ENCODE peak calls at places on chromosome 12, in four cellular contexts. T is choroid plexus epithelial cell, B is renal cortical epithelial cell, Y is left ventricle myocardium inferior. G is an unnamed sample.

GRCh38 chr12:59603735-59604134 is 7.9 kb downstream of the SLC16A7 start:
- DNase-seq in T (no peak), B (no peak), Y (no peak), G (no peak)

GRCh38 chr12:20451759-20452158 is 83.4 kb downstream of the PDE3A start:
- DNase-seq in T (peak), B (peak), Y (no peak), G (no peak)

GRCh38 chr12:74317078-74317581 is 220.5 kb upstream of the ATXN7L3B start:
- DNase-seq in T (peak), B (peak), Y (peak), G (no peak)

GRCh38 chr12:107127482-107128185 is 34.3 kb upstream of the CRY1 start:
- DNase-seq in T (no peak), B (no peak), Y (no peak), G (no peak)

GRCh38 chr12:79911889-79912656 is 22.8 kb downstream of the PPP1R12A start:
- DNase-seq in T (peak), B (peak), Y (no peak), G (no peak)

GRCh38 chr12:64147860-64148259 is 74.2 kb downstream of the KICS2 start:
- DNase-seq in T (no peak), B (peak), Y (no peak), G (no peak)

GRCh38 chr12:128337456-128338160 is 70.6 kb downstream of the TMEM132C start:
- DNase-seq in T (no peak), B (no peak), Y (no peak), G (no peak)

GRCh38 chr12:117853600-117853999 is 115.2 kb downstream of the KSR2 start:
- DNase-seq in T (no peak), B (peak), Y (no peak), G (no peak)

GRCh38 chr12:89135976-89136634 is 216.2 kb downstream of the DUSP6 start:
- DNase-seq in T (no peak), B (peak), Y (no peak), G (no peak)

GRCh38 chr12:77895699-77896098 is 65.0 kb downstream of the NAV3 start:
- DNase-seq in T (no peak), B (no peak), Y (no peak), G (no peak)

GRCh38 chr12:131860472-131861260 is 32.5 kb downstream of the MMP17 start:
- DNase-seq in T (peak), B (peak), Y (peak), G (no peak)

GRCh38 chr12:63980211-63980610 is 135.7 kb downstream of the SRGAP1 start:
- DNase-seq in T (no peak), B (peak), Y (no peak), G (no peak)

GRCh38 chr12:53743277-53744129 is 8.3 kb downstream of the CISTR start:
- DNase-seq in T (peak), B (peak), Y (no peak), G (peak)

GRCh38 chr12:104720346-104721064 is 237.6 kb downstream of the SLC41A2 start:
- DNase-seq in T (peak), B (no peak), Y (no peak), G (peak)

GRCh38 chr12:76942276-76942675 is 63.5 kb upstream of the CSRP2 start:
- DNase-seq in T (no peak), B (peak), Y (no peak), G (no peak)

GRCh38 chr12:113087193-113087592 is 30.7 kb downstream of the DTX1 start:
- DNase-seq in T (no peak), B (no peak), Y (no peak), G (no peak)

GRCh38 chr12:49903700-49904423 is at the start of gene FAIM2:
- DNase-seq in T (peak), B (no peak), Y (peak), G (peak)

GRCh38 chr12:115176741-115177400 is 492.9 kb upstream of the TBX3 start:
- DNase-seq in T (peak), B (no peak), Y (no peak), G (no peak)

GRCh38 chr12:11709513-11709912 is 60.0 kb downstream of the ETV6 start:
- DNase-seq in T (no peak), B (no peak), Y (no peak), G (no peak)

GRCh38 chr12:57341275-57341990 is 89.4 kb downstream of the R3HDM2 start:
- DNase-seq in T (peak), B (no peak), Y (no peak), G (no peak)

GRCh38 chr12:131049002-131049401 is 95.3 kb downstream of the ADGRD1 start:
- DNase-seq in T (no peak), B (no peak), Y (no peak), G (no peak)

GRCh38 chr12:3931721-3932120 is 58.5 kb upstream of the PARP11 start:
- DNase-seq in T (no peak), B (no peak), Y (no peak), G (no peak)

GRCh38 chr12:40769846-40770245 is 77.6 kb downstream of the CNTN1 start:
- DNase-seq in T (no peak), B (peak), Y (no peak), G (no peak)

GRCh38 chr12:12977231-12977630 is 22.8 kb downstream of the HEBP1 start:
- DNase-seq in T (no peak), B (no peak), Y (no peak), G (no peak)

G was measured in GM13976.